ENCODE peak calls at places on chromosomes 16 and 17, in nine cellular contexts. S is thoracic aorta, H is HFF-Myc, D is kidney, Z is SK-N-MC, T is heart left ventricle, R is fibroblast of lung, K is pancreas, M is BJ. O is an unnamed sample.

GRCh38 chr16:73000020-73000906 is 47.7 kb downstream of the ZFHX3 start:
- DNase-seq in K (peak), S (no peak), H (no peak), M (no peak), D (no peak), T (peak), R (peak), Z (no peak), O (no peak)

GRCh38 chr17:74477411-74477810 is 11.0 kb downstream of the CD300A start:
- DNase-seq in H (no peak), Z (no peak), D (no peak), T (no peak), M (no peak), K (no peak), S (no peak), R (no peak), O (no peak)

GRCh38 chr17:79783891-79784290 is 5.9 kb downstream of the CBX2 start:
- DNase-seq in H (no peak), Z (no peak), K (no peak), R (no peak), M (no peak), T (no peak), D (no peak), S (no peak), O (no peak)

GRCh38 chr17:51229889-51230288 is 30.0 kb downstream of the MBTD1 start:
- DNase-seq in D (no peak), T (no peak), R (no peak), M (no peak), K (no peak), Z (no peak), S (no peak), H (no peak), O (no peak)

GRCh38 chr17:33142703-33143299 is 150.3 kb downstream of the ASIC2 start:
- DNase-seq in Z (no peak), H (peak), D (no peak), S (no peak), M (no peak), K (peak), R (peak), T (no peak), O (no peak)

GRCh38 chr17:3046753-3047152 is 16.7 kb downstream of the OR1D5 start:
- DNase-seq in M (no peak), Z (no peak), R (no peak), K (no peak), H (no peak), D (no peak), T (no peak), S (no peak), O (no peak)

GRCh38 chr17:73397278-73397826 is 85.6 kb upstream of the CDC42EP4 start:
- DNase-seq in Z (no peak), H (no peak), T (no peak), S (no peak), D (no peak), K (no peak), M (no peak), R (no peak), O (no peak)

GRCh38 chr16:48434653-48435318 is 49.6 kb upstream of the SIAH1 start:
- DNase-seq in R (peak), D (no peak), Z (no peak), K (no peak), H (peak), S (no peak), M (no peak), T (no peak), O (no peak)

GRCh38 chr16:24736758-24737157 is 7.3 kb downstream of the TNRC6A start:
- DNase-seq in K (no peak), Z (no peak), M (no peak), D (no peak), T (no peak), R (no peak), S (no peak), H (no peak), O (no peak)

GRCh38 chr17:45320349-45320930 is 3.6 kb upstream of the MAP3K14 start:
- DNase-seq in S (no peak), Z (no peak), T (no peak), H (no peak), M (peak), R (peak), D (peak), K (no peak), O (no peak)

GRCh38 chr17:751269-752001 is 629 bp downstream of the GEMIN4 start:
- DNase-seq in D (peak), K (peak), H (no peak), R (peak), S (no peak), T (no peak), Z (no peak), M (no peak), O (no peak)

GRCh38 chr17:49456172-49456965 is 38.7 kb upstream of the NGFR start:
- DNase-seq in R (peak), D (no peak), S (no peak), M (peak), T (no peak), Z (no peak), K (no peak), H (peak), O (no peak)

GRCh38 chr17:48961516-48962233 is 6.7 kb downstream of the GIP start:
- DNase-seq in T (no peak), Z (no peak), S (no peak), R (peak), H (no peak), D (no peak), M (no peak), K (no peak), O (no peak)

GRCh38 chr16:89178453-89179147 is 7.1 kb downstream of the CDH15 start:
- DNase-seq in Z (no peak), D (no peak), T (no peak), S (no peak), M (no peak), H (no peak), R (no peak), K (no peak), O (no peak)

GRCh38 chr17:21573961-21574610 is 118.2 kb upstream of the KCNJ18 start:
- DNase-seq in M (peak), S (no peak), Z (no peak), H (no peak), K (peak), D (peak), R (peak), T (peak), O (no peak)

DNA sequence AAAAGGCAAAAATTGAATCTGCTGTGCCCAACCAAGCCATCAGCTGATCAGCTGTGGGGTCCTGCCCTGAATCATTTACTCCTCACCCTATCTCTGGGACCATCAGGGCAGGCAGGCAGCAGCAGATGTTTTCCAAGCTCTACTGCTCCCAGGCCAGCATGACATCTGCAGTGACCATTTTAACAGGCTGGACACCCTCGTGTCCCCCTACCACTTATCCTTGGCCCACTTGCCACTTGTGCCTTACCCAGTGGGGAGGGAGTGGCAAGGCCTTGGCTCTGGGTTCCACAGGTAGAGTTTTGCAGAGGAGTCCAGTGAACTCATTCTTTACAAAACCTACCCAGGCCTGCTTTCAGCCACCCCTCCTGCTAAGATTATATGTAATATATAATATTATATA is 12.0 kb upstream of the CA4 start:
- DNase-seq in S (no peak), Z (no peak), H (no peak), T (no peak), R (no peak), D (peak), M (no peak), K (no peak), O (no peak)
- H3K4me3 ChIP-seq in S (no peak), Z (no peak), H (no peak), T (no peak), R (no peak), D (no peak), M (no peak), K (no peak), O (no peak)

GRCh38 chr16:86818701-86819522 is 240.6 kb downstream of the FOXL1 start:
- DNase-seq in T (no peak), S (no peak), K (no peak), M (no peak), Z (no peak), D (no peak), H (no peak), R (no peak), O (no peak)

GRCh38 chr16:86823125-86823524 is 244.8 kb downstream of the FOXL1 start:
- DNase-seq in D (no peak), T (no peak), K (no peak), H (no peak), Z (no peak), R (no peak), M (no peak), S (no peak), O (no peak)

GRCh38 chr16:86816930-86817625 is 238.7 kb downstream of the FOXL1 start:
- DNase-seq in S (no peak), K (no peak), H (no peak), T (no peak), D (no peak), M (no peak), R (no peak), Z (no peak), O (no peak)

GRCh38 chr16:86821933-86822332 is 243.6 kb downstream of the FOXL1 start:
- DNase-seq in H (no peak), Z (no peak), T (no peak), K (no peak), R (no peak), D (no peak), S (no peak), M (no peak), O (no peak)

GRCh38 chr16:86819523-86819887 is 241.2 kb downstream of the FOXL1 start:
- DNase-seq in K (no peak), D (no peak), T (no peak), R (peak), S (no peak), M (no peak), Z (no peak), H (no peak), O (no peak)
- H3K4me3 ChIP-seq in K (no peak), D (no peak), T (no peak), R (no peak), S (no peak), M (no peak), Z (no peak), H (no peak), O (no peak)

DNA sequence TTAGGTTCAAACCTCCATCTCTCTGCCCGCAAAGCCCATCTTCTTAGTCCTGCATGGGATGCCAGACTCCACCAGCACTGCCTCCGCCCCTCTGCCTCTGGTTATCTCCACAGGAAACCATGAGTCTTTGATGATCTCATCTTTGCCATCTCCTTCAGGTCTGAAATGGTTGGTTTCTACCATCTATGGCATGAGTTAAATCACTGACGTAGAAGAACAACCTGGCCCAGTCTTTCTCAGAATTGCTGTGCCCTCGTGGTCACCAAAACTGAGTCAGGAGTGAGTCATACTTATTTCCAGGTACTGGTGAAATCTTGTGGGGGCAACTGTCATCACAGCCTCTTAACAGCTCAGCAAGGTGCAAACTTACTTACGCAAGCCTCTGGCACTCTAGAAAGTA is 468.7 kb upstream of the C16orf82 start:
- DNase-seq in M (no peak), D (no peak), Z (no peak), R (no peak), K (no peak), S (no peak), T (no peak), H (no peak), O (no peak)
- H3K4me3 ChIP-seq in M (no peak), D (no peak), Z (no peak), R (no peak), K (no peak), S (no peak), T (no peak), H (no peak), O (no peak)

DNA sequence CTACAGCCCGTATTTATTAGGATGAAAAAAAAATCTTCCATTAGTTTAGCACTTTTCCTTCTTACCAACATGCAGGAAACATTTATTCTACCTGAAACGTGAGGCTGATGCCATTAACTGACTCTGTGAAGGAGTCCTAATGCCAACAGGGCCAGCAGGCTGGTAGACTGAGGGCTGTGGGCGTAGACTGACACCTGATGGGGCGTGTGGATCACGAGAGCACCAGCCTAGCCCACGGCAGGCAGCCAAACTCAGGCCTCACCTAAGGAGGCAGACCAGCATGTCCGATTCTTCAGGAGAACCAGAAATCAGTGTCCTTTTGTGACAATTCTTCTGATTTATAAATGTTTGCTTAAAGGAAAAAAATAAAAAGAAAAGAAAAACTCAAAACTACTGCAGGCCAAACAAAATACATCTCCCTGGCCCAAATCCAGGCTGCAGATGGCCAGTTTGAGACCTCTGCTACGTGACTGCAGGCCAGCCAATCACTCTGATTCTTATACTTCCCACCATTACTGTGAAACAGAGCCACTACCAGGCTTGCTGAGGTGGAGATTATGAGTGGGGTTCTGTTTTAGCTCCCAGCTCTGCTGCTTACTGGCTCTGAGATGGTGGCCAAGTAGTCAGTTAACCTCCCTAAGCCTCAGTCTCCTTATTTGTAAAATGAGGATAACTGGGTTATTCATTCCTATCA is 66.5 kb downstream of the GNAO1 start:
- DNase-seq in M (no peak), R (no peak), K (no peak), D (no peak), T (no peak), Z (no peak), H (no peak), S (no peak), O (no peak)
- H3K4me3 ChIP-seq in M (no peak), R (no peak), K (no peak), D (no peak), T (no peak), Z (no peak), H (no peak), S (no peak), O (no peak)

DNA sequence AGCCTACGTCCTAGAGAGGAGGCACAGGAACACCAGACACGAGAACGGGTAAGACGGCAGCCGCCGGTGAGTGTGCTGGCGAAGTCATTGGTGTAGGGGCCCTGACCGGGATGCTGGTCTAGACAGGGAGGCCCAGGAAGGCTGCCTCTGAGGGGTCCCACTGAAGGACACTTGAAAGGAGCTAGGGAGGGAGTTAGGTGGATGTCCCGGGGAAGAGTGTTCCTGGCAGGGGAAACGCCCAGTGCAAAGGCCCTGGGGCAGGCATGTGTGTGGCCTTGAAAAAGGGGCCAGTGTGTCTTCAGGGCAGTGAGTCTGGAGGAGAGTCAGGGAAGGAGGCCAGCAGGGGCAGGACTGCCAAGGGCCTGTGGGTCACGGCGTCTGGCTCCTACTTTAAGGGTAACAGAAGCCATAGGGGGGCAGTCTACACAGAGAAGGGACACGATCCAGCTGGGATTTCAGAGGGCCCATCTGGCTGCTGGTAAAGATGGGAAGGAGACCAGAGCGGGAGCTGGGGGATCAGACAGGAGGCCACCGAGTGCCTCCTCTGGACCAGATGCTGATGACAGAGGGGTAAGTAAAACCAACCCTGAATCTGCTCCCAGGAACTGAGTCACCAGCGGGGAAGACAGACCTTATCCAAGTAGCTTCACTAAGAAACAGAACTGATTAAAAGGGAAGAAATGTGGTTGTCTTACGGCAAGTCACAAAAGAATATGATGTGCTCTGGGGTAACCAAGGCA is 115.9 kb downstream of the LITAF start:
- DNase-seq in T (no peak), Z (no peak), S (no peak), H (no peak), R (no peak), K (no peak), D (no peak), M (no peak), O (no peak)
- H3K4me3 ChIP-seq in T (no peak), Z (no peak), S (no peak), H (no peak), R (no peak), K (no peak), D (no peak), M (no peak), O (no peak)